ENCODE peak calls at places on chromosomes 6 and 20, in seven cellular contexts. One of them, this sample, is unnamed.

GRCh38 chr20:25669826-25670422 is 26.7 kb downstream of the ZNF337 start:
- DNase-seq in activated naive CD4-positive, alpha-beta T cell: no peak
- DNase-seq in NCI-H1417 treated with DMSO at 0.1 percent for 48 hours: no peak
- DNase-seq in skeletal muscle cell: peak; percentile 54
- DNase-seq in activated T-helper 1 cell treated with Interleukin-2 at 50 U/mL for 16 hours: no peak
- DNase-seq in cardiac muscle cell: peak; percentile 66
- DNase-seq in neuronal stem cell: no peak
- DNase-seq in this sample: peak; percentile 15

GRCh38 chr6:117676577-117677218 is 1.4 kb downstream of the NUS1 start:
- DNase-seq in activated naive CD4-positive, alpha-beta T cell: no peak
- DNase-seq in NCI-H1417 treated with DMSO at 0.1 percent for 48 hours: no peak
- DNase-seq in skeletal muscle cell: no peak
- DNase-seq in activated T-helper 1 cell treated with Interleukin-2 at 50 U/mL for 16 hours: no peak
- DNase-seq in cardiac muscle cell: peak; percentile 17
- DNase-seq in neuronal stem cell: no peak
- DNase-seq in this sample: no peak

GRCh38 chr6:114747995-114748625 is 405.3 kb upstream of the HS3ST5 start:
- DNase-seq in activated naive CD4-positive, alpha-beta T cell: no peak
- DNase-seq in NCI-H1417 treated with DMSO at 0.1 percent for 48 hours: no peak
- DNase-seq in skeletal muscle cell: peak; percentile 40
- DNase-seq in activated T-helper 1 cell treated with Interleukin-2 at 50 U/mL for 16 hours: no peak
- DNase-seq in cardiac muscle cell: peak; percentile 70
- DNase-seq in neuronal stem cell: peak; percentile 14
- DNase-seq in this sample: peak; percentile 58

GRCh38 chr6:125906158-125906998 is 50.2 kb upstream of the HINT3 start:
- DNase-seq in activated naive CD4-positive, alpha-beta T cell: no peak
- DNase-seq in NCI-H1417 treated with DMSO at 0.1 percent for 48 hours: no peak
- DNase-seq in skeletal muscle cell: no peak
- DNase-seq in activated T-helper 1 cell treated with Interleukin-2 at 50 U/mL for 16 hours: no peak
- DNase-seq in cardiac muscle cell: peak; percentile 62
- DNase-seq in neuronal stem cell: peak; percentile 24
- DNase-seq in this sample: peak; percentile 69

GRCh38 chr6:56370591-56371198 is 123.3 kb upstream of the COL21A1 start:
- DNase-seq in activated naive CD4-positive, alpha-beta T cell: no peak
- DNase-seq in NCI-H1417 treated with DMSO at 0.1 percent for 48 hours: peak; percentile 55
- DNase-seq in skeletal muscle cell: peak; percentile 87
- DNase-seq in activated T-helper 1 cell treated with Interleukin-2 at 50 U/mL for 16 hours: no peak
- DNase-seq in cardiac muscle cell: peak; percentile 96
- DNase-seq in neuronal stem cell: no peak
- DNase-seq in this sample: no peak

GRCh38 chr6:36633915-36634314 is 39.8 kb downstream of the SRSF3 start:
- DNase-seq in activated naive CD4-positive, alpha-beta T cell: no peak
- DNase-seq in NCI-H1417 treated with DMSO at 0.1 percent for 48 hours: no peak
- DNase-seq in skeletal muscle cell: peak; percentile 74
- DNase-seq in activated T-helper 1 cell treated with Interleukin-2 at 50 U/mL for 16 hours: no peak
- DNase-seq in cardiac muscle cell: peak; percentile 98
- DNase-seq in neuronal stem cell: no peak
- DNase-seq in this sample: no peak

GRCh38 chr20:58147628-58148370 is 80.7 kb downstream of the ANKRD60 start:
- DNase-seq in activated naive CD4-positive, alpha-beta T cell: no peak
- DNase-seq in NCI-H1417 treated with DMSO at 0.1 percent for 48 hours: no peak
- DNase-seq in skeletal muscle cell: no peak
- DNase-seq in activated T-helper 1 cell treated with Interleukin-2 at 50 U/mL for 16 hours: no peak
- DNase-seq in cardiac muscle cell: no peak
- DNase-seq in neuronal stem cell: no peak
- DNase-seq in this sample: no peak

GRCh38 chr6:11714798-11715285 is 63.8 kb downstream of the ADTRP start:
- DNase-seq in activated naive CD4-positive, alpha-beta T cell: no peak
- DNase-seq in NCI-H1417 treated with DMSO at 0.1 percent for 48 hours: no peak
- DNase-seq in skeletal muscle cell: no peak
- DNase-seq in activated T-helper 1 cell treated with Interleukin-2 at 50 U/mL for 16 hours: no peak
- DNase-seq in cardiac muscle cell: no peak
- DNase-seq in neuronal stem cell: no peak
- DNase-seq in this sample: no peak